ENCODE peak calls at places on chromosomes 4 and X, in six cellular contexts. G is GDM1, B is SW480, E is AG20443, V is glomerular endothelial cell, H is pons. I is an unnamed sample.

GRCh38 chr4:41142946-41143720 is 71.2 kb downstream of the APBB2 start:
- DNase-seq in G (no peak), B (peak; percentile 79), E (peak; percentile 85), V (no peak), H (no peak), I (peak; percentile 94)

GRCh38 chrX:1658083-1658463 is 43.2 kb downstream of the ASMT start:
- DNase-seq in G (no peak), E (no peak), B (no peak), V (no peak), H (no peak), I (no peak)

GRCh38 chr4:122539861-122540465 is 80.9 kb downstream of the IL21 start:
- DNase-seq in E (no peak), G (no peak), V (no peak), B (no peak), H (no peak), I (no peak)

GRCh38 chr4:40546506-40546905 is 83.2 kb downstream of the RBM47 start:
- DNase-seq in E (no peak), B (no peak), V (no peak), G (no peak), H (no peak), I (no peak)

GRCh38 chr4:169634975-169635374 is 14.6 kb downstream of the CLCN3 start:
- DNase-seq in E (no peak), B (no peak), G (no peak), V (no peak), H (no peak), I (no peak)

GRCh38 chrX:132023896-132024386 is 839 bp downstream of the STK26 start:
- DNase-seq in V (no peak), E (no peak), B (peak; percentile 59), G (peak; percentile 19), H (no peak), I (no peak)

GRCh38 chr4:180617203-180617602 is 1626.0 kb upstream of the TENM3 start:
- DNase-seq in B (peak; percentile 83), H (no peak), V (no peak), G (no peak), E (no peak), I (no peak)

GRCh38 chrX:130746709-130747347 is 156.2 kb downstream of the ENOX2 start:
- DNase-seq in G (no peak), E (peak; percentile 39), V (no peak), B (no peak), H (no peak), I (no peak)

GRCh38 chr4:8610858-8611610 is 18.5 kb downstream of the CPZ start:
- DNase-seq in B (no peak), V (no peak), H (no peak), E (no peak), G (no peak), I (no peak)

GRCh38 chr4:117488692-117489091 is 403.3 kb upstream of the TRAM1L1 start:
- DNase-seq in G (no peak), E (no peak), V (no peak), B (no peak), H (no peak), I (no peak)

GRCh38 chr4:142743071-142743825 is 102.9 kb downstream of the INPP4B start:
- DNase-seq in H (no peak), E (peak; percentile 23), G (no peak), B (no peak), V (peak; percentile 57), I (no peak)

GRCh38 chrX:4825550-4825949 is 1112.1 kb upstream of the PRKX start:
- DNase-seq in H (peak; percentile 20), B (no peak), V (no peak), E (no peak), G (peak; percentile 12), I (no peak)

GRCh38 chrX:140389331-140389730 is 115.5 kb downstream of the SOX3 start:
- DNase-seq in H (no peak), G (no peak), B (no peak), V (no peak), E (no peak), I (no peak)

GRCh38 chrX:119943185-119943988 is at the start of gene NKAP:
- DNase-seq in G (peak; percentile 69), V (peak; percentile 81), H (peak; percentile 85), E (peak; percentile 88), B (peak; percentile 93), I (peak; percentile 92)

GRCh38 chr4:152052431-152053057 is 291.7 kb upstream of the GATB start:
- DNase-seq in G (no peak), H (no peak), V (no peak), B (no peak), E (no peak), I (no peak)

GRCh38 chr4:107931775-107932321 is 499 bp downstream of the CYP2U1 start:
- DNase-seq in G (no peak), E (no peak), H (no peak), B (peak; percentile 7), V (no peak), I (no peak)

GRCh38 chrX:11341274-11342256 is 48.4 kb downstream of the AMELX start:
- DNase-seq in B (peak; percentile 1), V (peak; percentile 77), E (peak; percentile 41), H (peak; percentile 29), G (no peak), I (peak; percentile 62)

GRCh38 chrX:136662104-136662503 is 14.1 kb downstream of the CD40LG start:
- DNase-seq in E (no peak), V (no peak), B (no peak), G (no peak), H (no peak), I (no peak)

GRCh38 chr4:47442980-47443379 is 20.5 kb downstream of the COMMD8 start:
- DNase-seq in H (peak; percentile 78), B (no peak), E (no peak), V (no peak), G (peak; percentile 78), I (no peak)

I was measured in myocyte.